ENCODE peak calls at places on chromosome 7, in four cellular contexts. H is SK-N-SH, F is GM12878, M is WTC11. R is an unnamed sample.

GRCh38 chr7:996089-996872 is 13.3 kb downstream of the CYP2W1 start:
- DNase-seq in M (no peak), H (no peak), F (no peak), R (no peak)

GRCh38 chr7:132300599-132300998 is 275.7 kb downstream of the PLXNA4 start:
- DNase-seq in F (no peak), M (no peak), H (no peak), R (no peak)

GRCh38 chr7:108146070-108146842 is 16.1 kb upstream of the LAMB4 start:
- DNase-seq in M (peak; percentile 71), H (peak; percentile 69), F (peak; percentile 12), R (peak; percentile 70)

GRCh38 chr7:148664319-148664718 is 34.4 kb upstream of the CUL1 start:
- DNase-seq in M (no peak), F (no peak), H (no peak), R (no peak)

GRCh38 chr7:48899932-48900331 is 24.4 kb upstream of the CDC14C start:
- DNase-seq in F (no peak), H (no peak), M (no peak), R (no peak)

GRCh38 chr7:1709900-1710299 is 39.8 kb downstream of the ELFN1 start:
- DNase-seq in H (peak; percentile 31), M (no peak), F (no peak), R (peak; percentile 39)

GRCh38 chr7:41742619-41743018 is 39.7 kb upstream of the INHBA start:
- DNase-seq in H (no peak), M (no peak), F (no peak), R (no peak)

GRCh38 chr7:73715648-73716317 is 3.7 kb downstream of the STX1A start:
- DNase-seq in F (no peak), H (no peak), M (no peak), R (peak; percentile 87)

GRCh38 chr7:113945018-113945938 is 26.5 kb upstream of the PPP1R3A start:
- DNase-seq in M (no peak), F (no peak), H (no peak), R (no peak)

GRCh38 chr7:22386206-22386858 is 29.4 kb upstream of the RAPGEF5 start:
- DNase-seq in M (no peak), H (no peak), F (peak; percentile 35), R (no peak)

GRCh38 chr7:43076189-43076605 is 36.2 kb upstream of the HECW1 start:
- DNase-seq in M (no peak), H (no peak), F (peak; percentile 88), R (no peak)

GRCh38 chr7:87187120-87187519 is 32.4 kb downstream of the TMEM243 start:
- DNase-seq in H (no peak), F (no peak), M (no peak), R (no peak)

GRCh38 chr7:43119371-43120069 is 7.1 kb downstream of the HECW1 start:
- DNase-seq in M (no peak), F (no peak), H (no peak), R (no peak)

GRCh38 chr7:116501425-116502167 is 2.1 kb downstream of the CAV2 start:
- DNase-seq in M (no peak), F (no peak), H (no peak), R (peak; percentile 88)

GRCh38 chr7:35848728-35849127 is 47.9 kb downstream of the SEPTIN7 start:
- DNase-seq in M (no peak), H (no peak), F (no peak), R (no peak)

GRCh38 chr7:3592438-3593134 is 291.5 kb downstream of the SDK1 start:
- DNase-seq in F (no peak), H (no peak), M (no peak), R (no peak)

GRCh38 chr7:127874049-127874636 is 157.1 kb downstream of the LRRC4 start:
- DNase-seq in F (no peak), H (no peak), M (no peak), R (no peak)

GRCh38 chr7:150446288-150446938 is 4.0 kb upstream of the GIMAP8 start:
- DNase-seq in H (no peak), M (no peak), F (no peak), R (no peak)

GRCh38 chr7:157004050-157004838 is 6.2 kb downstream of the MNX1 start:
- DNase-seq in M (peak; percentile 72), F (no peak), H (peak; percentile 88), R (no peak)

GRCh38 chr7:155228459-155228845 is 69.2 kb upstream of the INSIG1 start:
- DNase-seq in F (no peak), H (no peak), M (no peak), R (no peak)

GRCh38 chr7:30172451-30172850 is 37.7 kb downstream of the MTURN start:
- DNase-seq in H (no peak), M (no peak), F (no peak), R (no peak)

GRCh38 chr7:142401951-142402350 is 144.1 kb upstream of the PRSS58 start:
- DNase-seq in F (no peak), M (no peak), H (no peak), R (no peak)

GRCh38 chr7:24912424-24912823 is 67.6 kb downstream of the OSBPL3 start:
- DNase-seq in M (no peak), F (no peak), H (no peak), R (no peak)

GRCh38 chr7:33886100-33886623 is 19.2 kb upstream of the BMPER start:
- DNase-seq in M (peak; percentile 78), H (peak; percentile 38), F (no peak), R (peak; percentile 18)

GRCh38 chr7:690478-691360 is 35.8 kb upstream of the DNAAF5 start:
- DNase-seq in F (no peak), M (peak; percentile 3), H (no peak), R (no peak)

GRCh38 chr7:120259382-120259781 is 13.6 kb upstream of the KCND2 start:
- DNase-seq in M (no peak), H (no peak), F (no peak), R (no peak)

GRCh38 chr7:150335101-150335773 is 6.2 kb downstream of the RARRES2 start:
- DNase-seq in F (no peak), H (no peak), M (peak; percentile 64), R (peak; percentile 13)

GRCh38 chr7:157278791-157279678 is 57.8 kb upstream of the DNAJB6 start:
- DNase-seq in F (no peak), M (peak; percentile 49), H (peak; percentile 46), R (peak; percentile 76)

GRCh38 chr7:128903621-128904361 is 6.7 kb downstream of the KCP start:
- DNase-seq in M (no peak), H (peak; percentile 36), F (no peak), R (no peak)

GRCh38 chr7:55963584-55964168 is 709 bp upstream of the NIPSNAP2 start:
- DNase-seq in H (no peak), F (no peak), M (no peak), R (no peak)

GRCh38 chr7:100623951-100624824 is 11.8 kb downstream of the MOSPD3 start:
- DNase-seq in F (no peak), H (no peak), M (no peak), R (peak; percentile 69)

GRCh38 chr7:140342732-140343514 is 55.4 kb downstream of the SLC37A3 start:
- DNase-seq in H (peak; percentile 58), M (peak; percentile 60), F (no peak), R (peak; percentile 69)

GRCh38 chr7:140383954-140384713 is 14.2 kb downstream of the SLC37A3 start:
- DNase-seq in F (no peak), M (no peak), H (no peak), R (no peak)

GRCh38 chr7:44382459-44383300 is 57.3 kb upstream of the CAMK2B start:
- DNase-seq in H (no peak), F (no peak), M (no peak), R (no peak)

DNA sequence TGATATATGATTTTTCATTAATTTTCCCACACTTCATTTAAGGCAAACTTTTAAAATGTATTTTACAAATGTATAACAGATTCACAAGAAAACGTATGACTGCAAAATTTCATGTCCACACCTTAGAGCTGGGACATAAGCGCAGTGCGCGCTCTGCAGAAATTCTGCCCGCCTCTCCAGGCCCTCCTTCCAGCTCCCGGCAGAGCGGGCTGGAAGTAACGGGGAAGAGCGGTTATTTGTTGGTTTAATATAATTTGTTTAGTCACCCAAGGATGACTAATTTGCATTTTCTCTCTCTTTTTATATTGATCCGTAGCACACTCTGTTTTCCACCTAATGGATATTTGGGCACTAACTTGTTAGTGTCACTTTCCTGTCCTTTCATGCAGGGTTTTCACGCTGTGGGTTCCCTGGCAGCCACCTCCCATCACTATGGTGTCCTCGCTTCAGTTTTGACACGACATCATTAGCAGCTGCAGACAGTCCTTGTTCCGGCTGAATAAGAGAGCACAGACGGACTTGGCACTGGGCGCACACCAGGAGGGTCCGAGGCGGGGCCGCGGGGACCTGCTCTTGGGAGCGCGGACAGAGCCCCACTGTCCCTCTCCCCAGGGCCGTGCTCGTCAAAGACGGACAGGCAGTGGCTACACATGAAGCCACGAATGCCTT is 129.2 kb upstream of the SEC61G start:
- DNase-seq in H (peak; percentile 73), M (peak; percentile 38), F (no peak), R (no peak)
- TF ChIP-seq USF1 in H (no peak), M (no peak), F (no peak), R (no peak)

DNA sequence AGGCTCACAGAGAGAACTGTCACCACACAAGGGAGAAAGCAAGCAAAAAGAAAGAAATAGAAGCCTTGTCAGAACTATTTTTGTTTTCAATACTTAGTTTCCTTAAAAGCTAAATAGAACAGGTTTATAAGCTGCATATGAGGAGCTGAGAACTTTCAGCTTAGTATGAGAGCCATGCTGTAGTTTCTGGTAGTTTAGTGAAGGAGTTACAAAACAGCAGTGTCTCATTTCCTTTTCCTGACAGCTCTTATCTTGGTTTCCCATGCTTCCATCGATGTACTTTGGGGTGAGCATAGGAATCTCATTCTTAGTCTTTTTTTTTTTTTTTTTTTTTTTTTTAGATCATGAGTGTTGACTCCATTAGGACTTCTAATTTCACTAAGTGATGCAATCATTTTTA is 8.7 kb upstream of the CHRM2 start:
- DNase-seq in H (no peak), F (no peak), M (no peak), R (no peak)
- TF ChIP-seq USF1 in H (no peak), F (no peak), M (no peak), R (no peak)

DNA sequence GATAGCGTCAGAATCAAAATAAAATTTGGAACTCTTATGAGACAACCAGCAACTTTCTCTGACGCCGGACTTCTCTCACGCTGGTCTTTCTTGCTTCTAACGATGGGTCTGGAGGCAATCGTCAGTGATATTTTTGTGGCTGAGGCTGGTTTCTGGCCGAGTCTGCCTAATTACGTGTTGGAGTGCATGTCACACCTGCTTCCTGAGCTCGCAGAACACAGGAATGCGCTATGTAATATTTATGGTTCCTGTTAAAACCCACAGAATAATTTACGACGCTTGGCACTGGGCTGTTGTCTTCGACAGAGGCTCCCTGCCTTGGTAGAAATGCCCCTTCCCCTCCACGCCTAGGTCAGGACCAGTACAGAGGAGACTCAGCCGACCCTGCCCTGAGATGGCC is 64.9 kb downstream of the NPTX2 start:
- DNase-seq in H (no peak), M (no peak), F (no peak), R (no peak)
- TF ChIP-seq USF1 in H (no peak), M (no peak), F (no peak), R (no peak)

DNA sequence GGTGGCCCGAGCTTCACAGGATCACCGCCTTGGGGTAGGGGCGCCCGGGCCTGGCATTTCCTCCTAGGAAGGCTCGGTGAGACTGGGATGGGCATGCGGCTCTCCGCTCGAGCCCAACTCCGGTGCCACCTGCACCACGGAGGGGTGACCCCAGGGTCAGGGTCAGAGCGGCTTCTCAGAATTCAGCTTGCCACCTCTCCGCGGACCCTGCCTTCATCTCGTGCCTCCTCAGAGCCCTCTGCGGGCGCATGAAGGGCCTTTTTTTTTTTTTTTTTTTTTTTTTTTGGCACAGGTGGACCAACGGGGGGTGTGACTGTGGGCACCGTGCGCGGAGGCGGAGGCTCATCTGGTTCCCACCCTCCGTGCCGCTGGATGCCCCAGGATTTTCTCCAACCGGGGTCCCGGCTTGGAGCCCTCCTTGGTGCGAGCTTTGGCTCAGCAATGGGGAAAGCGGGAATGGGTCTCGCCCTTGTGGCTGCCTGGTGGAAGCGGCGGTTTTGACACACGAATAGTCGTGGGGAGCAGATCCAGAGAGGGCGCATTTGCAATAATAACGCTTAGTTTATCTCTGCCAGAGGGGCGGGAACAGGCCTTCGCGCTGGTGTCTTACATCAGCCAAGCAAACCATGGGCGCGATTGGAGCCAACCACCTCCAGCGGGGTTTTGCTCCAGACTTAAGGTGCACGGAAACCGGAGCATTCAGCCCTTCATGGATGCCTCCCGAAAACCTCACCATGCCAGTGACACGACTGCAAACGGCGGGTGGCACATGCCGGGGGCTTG is 5.0 kb upstream of the TNRC18 start:
- DNase-seq in M (peak; percentile 46), H (peak; percentile 62), F (no peak), R (peak; percentile 51)
- TF ChIP-seq USF1 in M (no peak), H (no peak), F (no peak), R (no peak)